ENCODE peak calls at places on chromosome 2, in six cellular contexts. Y is DMS153, V is activated T-helper 1 cell treated with Interleukin-2 at 50 U/mL for 16 hours, W is PC-3, U is stomach, B is AML-193. H is an unnamed sample.

GRCh38 chr2:30310955-30311354 is 79.6 kb downstream of the LBH start:
- DNase-seq in Y (no peak), U (no peak), V (no peak), B (no peak), W (no peak), H (no peak)

GRCh38 chr2:146986161-146986560 is 858.7 kb upstream of the ACVR2A start:
- DNase-seq in Y (no peak), B (no peak), W (peak), U (no peak), V (no peak), H (no peak)

GRCh38 chr2:79099140-79099686 is 11.4 kb upstream of the REG1B start:
- DNase-seq in U (no peak), W (no peak), B (no peak), V (no peak), Y (no peak), H (no peak)

GRCh38 chr2:168167511-168168263 is 79.7 kb downstream of the STK39 start:
- DNase-seq in U (no peak), B (no peak), V (no peak), Y (no peak), W (no peak), H (no peak)

GRCh38 chr2:32864761-32865160 is 82.0 kb upstream of the LTBP1 start:
- DNase-seq in Y (no peak), V (no peak), B (no peak), U (no peak), W (no peak), H (no peak)

GRCh38 chr2:30201990-30202389 is 29.3 kb upstream of the LBH start:
- DNase-seq in W (no peak), Y (no peak), U (peak), B (no peak), V (no peak), H (no peak)

GRCh38 chr2:164782323-164782722 is 59.3 kb downstream of the COBLL1 start:
- DNase-seq in W (no peak), V (no peak), U (no peak), B (no peak), Y (no peak), H (no peak)

GRCh38 chr2:191486584-191487320 is 191.2 kb upstream of the NABP1 start:
- DNase-seq in U (no peak), Y (no peak), V (no peak), B (no peak), W (peak), H (no peak)

GRCh38 chr2:135798275-135798705 is 38.7 kb downstream of the LCT start:
- DNase-seq in V (no peak), B (no peak), W (no peak), U (no peak), Y (no peak), H (no peak)

H was measured in Jurkat, Clone E6-1.